ENCODE peak calls at places on chromosomes 13 and 19, in nine cellular contexts. U is RWPE1; B is ovary; Q is A549; R is CD8-positive, alpha-beta T cell; G is osteoblast; V is neural crest cell; E is psoas muscle; M is foreskin fibroblast. D is an unnamed sample.

GRCh38 chr19:18759435-18760426 is 31.4 kb downstream of the COMP start:
- DNase-seq in E (no peak), U (no peak), M (no peak), Q (no peak), B (no peak), R (no peak), G (no peak), V (no peak), D (no peak)

GRCh38 chr13:28043224-28043623 is 54.7 kb upstream of the URAD start:
- DNase-seq in Q (no peak), E (no peak), U (no peak), V (no peak), B (no peak), R (no peak), M (no peak), G (no peak), D (no peak)

GRCh38 chr13:101706651-101707050 is 254.2 kb downstream of the ITGBL1 start:
- DNase-seq in M (peak; percentile 99), B (no peak), Q (peak; percentile 13), E (no peak), U (peak; percentile 46), V (no peak), R (no peak), G (peak; percentile 91), D (no peak)

GRCh38 chr13:99459101-99459500 is 42.2 kb upstream of the TM9SF2 start:
- DNase-seq in E (no peak), M (no peak), B (no peak), Q (peak; percentile 14), U (no peak), G (no peak), V (no peak), R (no peak), D (no peak)

GRCh38 chr13:25923217-25924085 is 128.4 kb downstream of the SHISA2 start:
- DNase-seq in E (no peak), V (no peak), B (no peak), M (no peak), Q (no peak), G (no peak), R (no peak), U (no peak), D (no peak)

GRCh38 chr13:24087611-24088235 is 72.8 kb upstream of the SPATA13 start:
- DNase-seq in V (no peak), Q (no peak), U (no peak), E (no peak), R (no peak), B (peak; percentile 54), M (no peak), G (no peak), D (no peak)

GRCh38 chr13:99421758-99422555 is 79.3 kb upstream of the TM9SF2 start:
- DNase-seq in U (no peak), G (no peak), E (peak; percentile 19), V (no peak), M (no peak), R (no peak), B (no peak), Q (no peak), D (no peak)

GRCh38 chr19:50050406-50051223 is 24.8 kb downstream of the ZNF473 start:
- DNase-seq in V (peak; percentile 57), G (peak; percentile 72), E (peak; percentile 82), R (peak; percentile 83), M (peak; percentile 81), B (peak; percentile 70), U (peak; percentile 79), Q (peak; percentile 68), D (peak; percentile 80)

GRCh38 chr19:18300930-18301717 is 19.7 kb upstream of the JUND start:
- DNase-seq in B (peak; percentile 63), V (no peak), R (no peak), Q (peak; percentile 88), G (peak; percentile 99), E (peak; percentile 97), M (peak; percentile 78), U (peak; percentile 36), D (no peak)

GRCh38 chr19:11410682-11411081 is 8.4 kb downstream of the RGL3 start:
- DNase-seq in V (no peak), M (no peak), E (no peak), B (no peak), G (peak; percentile 14), Q (peak; percentile 21), R (no peak), U (no peak), D (no peak)

GRCh38 chr19:28718909-28719308 is 494.0 kb downstream of the UQCRFS1 start:
- DNase-seq in U (no peak), M (no peak), G (no peak), E (no peak), B (no peak), Q (no peak), R (no peak), V (no peak), D (no peak)

GRCh38 chr13:55517312-55517711 is 1623.4 kb upstream of the PRR20A start:
- DNase-seq in U (no peak), B (no peak), G (no peak), E (no peak), Q (no peak), M (no peak), V (peak; percentile 16), R (no peak), D (no peak)

GRCh38 chr13:58048670-58049069 is 417.1 kb downstream of the PCDH17 start:
- DNase-seq in B (no peak), M (no peak), R (no peak), G (no peak), Q (no peak), V (no peak), U (peak; percentile 1), E (no peak), D (no peak)

GRCh38 chr19:46618670-46619231 is 6.1 kb downstream of the PTGIR start:
- DNase-seq in U (no peak), B (no peak), E (peak; percentile 54), G (no peak), M (no peak), V (no peak), R (no peak), Q (no peak), D (no peak)

GRCh38 chr19:46620267-46620666 is 4.6 kb downstream of the PTGIR start:
- DNase-seq in B (no peak), R (no peak), E (peak; percentile 3), U (no peak), Q (no peak), G (no peak), V (no peak), M (no peak), D (no peak)

GRCh38 chr19:46616631-46617322 is 8.1 kb downstream of the PTGIR start:
- DNase-seq in R (no peak), M (peak; percentile 77), U (peak; percentile 64), E (peak; percentile 45), V (peak; percentile 45), Q (peak; percentile 77), G (peak; percentile 75), B (no peak), D (no peak)

GRCh38 chr19:46615966-46616365 is 8.9 kb downstream of the PTGIR start:
- DNase-seq in R (no peak), B (no peak), M (no peak), Q (no peak), V (no peak), E (peak; percentile 32), G (no peak), U (no peak), D (no peak)

DNA sequence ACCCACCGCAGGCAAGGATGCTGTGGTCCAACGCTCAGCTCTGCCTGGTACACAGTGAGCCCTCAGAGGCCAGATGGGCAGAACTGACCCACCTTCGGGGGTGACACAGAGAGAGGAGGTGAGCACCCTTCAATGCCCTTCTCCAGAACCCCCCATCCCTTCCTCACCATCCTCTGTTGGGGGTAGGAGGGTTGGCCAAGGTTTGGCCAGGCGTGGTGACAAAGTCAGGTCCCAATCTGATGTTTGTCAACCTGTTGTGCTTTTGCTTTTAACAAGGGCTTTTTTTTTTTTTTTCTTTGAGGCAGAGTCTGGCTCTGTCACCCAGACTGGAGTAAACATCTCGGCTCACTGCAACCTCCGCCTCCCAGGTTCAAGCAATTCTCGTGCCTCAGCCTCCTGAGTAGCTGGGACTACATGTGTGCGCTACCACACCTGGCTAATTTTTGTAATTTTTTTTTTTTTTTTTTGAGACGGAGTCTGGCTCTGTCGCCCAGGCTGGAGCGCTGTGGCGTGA is 7.3 kb downstream of the PTGIR start:
- DNase-seq in B (no peak), U (no peak), M (no peak), Q (no peak), E (no peak), V (no peak), R (no peak), G (no peak), D (no peak)
- TF ChIP-seq CTCF in B (no peak), U (no peak), M (no peak), Q (no peak), E (no peak), V (no peak), R (no peak), G (no peak), D (no peak)

DNA sequence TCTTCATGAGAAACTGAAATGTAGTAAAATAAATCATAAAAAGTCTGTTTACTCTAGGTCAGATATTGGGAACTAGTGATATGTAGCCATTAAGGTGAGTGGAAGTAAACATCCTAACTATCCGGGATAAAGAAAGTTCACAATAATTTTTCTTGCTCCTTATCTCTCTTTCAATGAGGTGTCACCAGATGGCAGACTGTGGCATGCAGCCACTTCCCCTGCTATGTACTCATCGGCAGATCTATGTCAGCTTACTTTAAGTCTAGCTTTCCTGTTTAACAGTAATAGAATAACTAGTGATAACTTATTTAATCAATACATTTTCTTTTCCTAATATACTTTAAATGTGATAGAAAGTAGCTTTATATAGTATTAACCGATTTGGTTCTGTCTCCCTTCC is 181.9 kb downstream of the NDFIP2 start:
- DNase-seq in E (peak; percentile 53), G (no peak), Q (peak; percentile 12), M (no peak), B (no peak), U (no peak), V (no peak), R (no peak), D (no peak)
- TF ChIP-seq CTCF in E (no peak), G (no peak), Q (no peak), M (no peak), B (no peak), U (no peak), V (peak; percentile 29), R (no peak), D (no peak)

DNA sequence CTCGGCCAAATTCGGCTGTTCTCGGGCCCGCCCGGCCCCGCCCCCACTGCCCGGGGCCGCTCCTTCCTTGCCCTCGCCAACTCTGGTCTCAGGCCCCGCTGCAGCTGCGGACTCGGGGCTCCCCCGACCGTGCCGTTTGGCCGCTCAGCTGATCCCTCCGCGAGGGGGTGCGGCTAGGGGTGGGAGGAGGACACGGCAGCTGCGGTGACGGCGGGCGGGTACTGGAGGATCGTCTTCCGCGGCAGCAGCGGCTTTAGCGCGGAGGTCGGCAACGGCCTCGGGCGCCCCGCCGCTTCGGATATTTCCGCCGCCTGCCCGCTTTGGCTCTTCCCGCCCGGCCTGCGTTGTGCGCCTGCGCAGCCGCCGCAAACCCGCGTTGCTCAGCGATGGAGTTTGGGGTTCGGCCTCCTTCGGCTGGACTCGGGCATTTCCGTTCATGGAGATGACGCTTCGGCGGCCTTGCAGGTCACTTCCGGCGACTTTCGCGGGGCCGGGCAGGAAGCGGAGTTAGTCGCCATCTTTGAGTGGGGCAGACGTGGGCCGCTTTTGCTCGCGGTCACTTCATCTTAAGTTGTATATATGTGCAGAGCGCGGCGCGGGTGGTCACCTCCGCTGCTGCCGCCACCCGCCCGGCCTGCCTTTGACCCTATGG is 338 bp upstream of the UBE2M start:
- DNase-seq in V (peak; percentile 100), M (peak; percentile 96), U (peak; percentile 94), B (peak; percentile 99), E (peak; percentile 100), G (peak; percentile 100), Q (peak; percentile 100), R (peak; percentile 100), D (peak; percentile 98)
- TF ChIP-seq CTCF in V (no peak), M (no peak), U (no peak), B (no peak), E (no peak), G (no peak), Q (no peak), R (no peak), D (no peak)

GRCh38 chr13:45340422-45341033 is 455 bp downstream of the TPT1 start:
- DNase-seq in U (peak; percentile 60), M (peak; percentile 93), V (peak; percentile 70), E (peak; percentile 98), Q (peak; percentile 84), B (peak; percentile 94), G (peak; percentile 87), R (peak; percentile 77), D (peak; percentile 66)
- TF ChIP-seq CTCF in U (no peak), M (peak; percentile 46), V (peak; percentile 63), E (peak; percentile 46), Q (no peak), B (peak; percentile 81), G (peak; percentile 32), R (peak; percentile 48), D (no peak)